ENCODE peak calls at places on chromosome 20, in seven cellular contexts. One of them, this sample, is unnamed.

GRCh38 chr20:64224344-64225165 is 31.0 kb upstream of the PCMTD2 start:
- DNase-seq in K562: no peak
- DNase-seq in A549: no peak
- DNase-seq in transverse colon: no peak
- DNase-seq in esophagus muscularis mucosa: no peak
- DNase-seq in SK-N-SH: no peak
- DNase-seq in stomach: no peak
- DNase-seq in this sample: no peak

GRCh38 chr20:25272223-25273000 is 24.5 kb downstream of the PYGB start:
- DNase-seq in K562: no peak
- DNase-seq in transverse colon: peak
- DNase-seq in SK-N-SH: no peak
- DNase-seq in esophagus muscularis mucosa: no peak
- DNase-seq in stomach: peak
- DNase-seq in A549: no peak
- DNase-seq in this sample: no peak

GRCh38 chr20:9040874-9041524 is 27.9 kb upstream of the PLCB4 start:
- DNase-seq in A549: no peak
- DNase-seq in SK-N-SH: no peak
- DNase-seq in K562: no peak
- DNase-seq in esophagus muscularis mucosa: no peak
- DNase-seq in transverse colon: no peak
- DNase-seq in stomach: no peak
- DNase-seq in this sample: no peak

GRCh38 chr20:47784599-47785320 is 521 bp downstream of the SULF2 start:
- DNase-seq in transverse colon: peak
- DNase-seq in K562: no peak
- DNase-seq in stomach: no peak
- DNase-seq in esophagus muscularis mucosa: no peak
- DNase-seq in SK-N-SH: peak
- DNase-seq in A549: peak
- DNase-seq in this sample: peak

GRCh38 chr20:64109390-64109747 is 2.0 kb upstream of the NPBWR2 start:
- DNase-seq in SK-N-SH: no peak
- DNase-seq in esophagus muscularis mucosa: no peak
- DNase-seq in K562: no peak
- DNase-seq in stomach: peak
- DNase-seq in A549: no peak
- DNase-seq in transverse colon: peak
- DNase-seq in this sample: no peak

GRCh38 chr20:49729780-49730179 is 16.1 kb upstream of the B4GALT5 start:
- DNase-seq in esophagus muscularis mucosa: no peak
- DNase-seq in stomach: no peak
- DNase-seq in A549: no peak
- DNase-seq in K562: no peak
- DNase-seq in SK-N-SH: no peak
- DNase-seq in transverse colon: no peak
- DNase-seq in this sample: no peak

GRCh38 chr20:32763202-32763999 is 1.2 kb downstream of the DNMT3B start:
- DNase-seq in transverse colon: no peak
- DNase-seq in A549: no peak
- DNase-seq in SK-N-SH: peak
- DNase-seq in esophagus muscularis mucosa: no peak
- DNase-seq in K562: peak
- DNase-seq in stomach: no peak
- DNase-seq in this sample: no peak

GRCh38 chr20:21286775-21287174 is 16.4 kb upstream of the XRN2 start:
- DNase-seq in SK-N-SH: no peak
- DNase-seq in esophagus muscularis mucosa: peak
- DNase-seq in A549: no peak
- DNase-seq in stomach: no peak
- DNase-seq in K562: no peak
- DNase-seq in transverse colon: no peak
- DNase-seq in this sample: no peak

GRCh38 chr20:12305555-12305954 is 387.9 kb downstream of the BTBD3 start:
- DNase-seq in esophagus muscularis mucosa: no peak
- DNase-seq in SK-N-SH: no peak
- DNase-seq in A549: no peak
- DNase-seq in transverse colon: no peak
- DNase-seq in stomach: no peak
- DNase-seq in K562: no peak
- DNase-seq in this sample: no peak

GRCh38 chr20:9532069-9532809 is 17.8 kb downstream of the LAMP5 start:
- DNase-seq in K562: no peak
- DNase-seq in SK-N-SH: peak
- DNase-seq in esophagus muscularis mucosa: peak
- DNase-seq in stomach: no peak
- DNase-seq in transverse colon: no peak
- DNase-seq in A549: no peak
- DNase-seq in this sample: no peak

GRCh38 chr20:33181482-33182093 is 13.6 kb downstream of the BPIFA2 start:
- DNase-seq in SK-N-SH: no peak
- DNase-seq in K562: no peak
- DNase-seq in esophagus muscularis mucosa: no peak
- DNase-seq in A549: no peak
- DNase-seq in stomach: no peak
- DNase-seq in transverse colon: no peak
- DNase-seq in this sample: no peak

GRCh38 chr20:20712004-20712473 is 405 bp downstream of the RALGAPA2 start:
- DNase-seq in esophagus muscularis mucosa: no peak
- DNase-seq in SK-N-SH: no peak
- DNase-seq in stomach: peak
- DNase-seq in A549: no peak
- DNase-seq in transverse colon: peak
- DNase-seq in K562: peak
- DNase-seq in this sample: no peak

GRCh38 chr20:2259731-2260130 is 36.1 kb upstream of the TGM3 start:
- DNase-seq in K562: no peak
- DNase-seq in stomach: no peak
- DNase-seq in esophagus muscularis mucosa: no peak
- DNase-seq in A549: no peak
- DNase-seq in transverse colon: no peak
- DNase-seq in SK-N-SH: no peak
- DNase-seq in this sample: no peak
- TF ChIP-seq EP300 in K562: no peak
- TF ChIP-seq EP300 in stomach: no peak
- TF ChIP-seq EP300 in esophagus muscularis mucosa: no peak
- TF ChIP-seq EP300 in A549: no peak
- TF ChIP-seq EP300 in transverse colon: no peak
- TF ChIP-seq EP300 in SK-N-SH: no peak
- TF ChIP-seq EP300 in this sample: no peak

GRCh38 chr20:45934587-45935415 is at the start of gene PCIF1:
- DNase-seq in K562: peak
- DNase-seq in esophagus muscularis mucosa: peak
- DNase-seq in SK-N-SH: peak
- DNase-seq in stomach: peak
- DNase-seq in transverse colon: peak
- DNase-seq in A549: peak
- DNase-seq in this sample: peak
- H3K27ac ChIP-seq in K562: peak
- H3K27ac ChIP-seq in esophagus muscularis mucosa: peak
- H3K27ac ChIP-seq in SK-N-SH: peak
- H3K27ac ChIP-seq in stomach: peak
- H3K27ac ChIP-seq in transverse colon: peak
- H3K27ac ChIP-seq in A549: peak
- H3K27ac ChIP-seq in this sample: peak

GRCh38 chr20:57294558-57294957 is 28.1 kb upstream of the BMP7 start:
- DNase-seq in stomach: no peak
- DNase-seq in esophagus muscularis mucosa: no peak
- DNase-seq in K562: no peak
- DNase-seq in A549: no peak
- DNase-seq in transverse colon: no peak
- DNase-seq in SK-N-SH: no peak
- DNase-seq in this sample: no peak
- TF ChIP-seq EP300 in stomach: no peak
- TF ChIP-seq EP300 in esophagus muscularis mucosa: no peak
- TF ChIP-seq EP300 in K562: no peak
- TF ChIP-seq EP300 in A549: no peak
- TF ChIP-seq EP300 in transverse colon: no peak
- TF ChIP-seq EP300 in SK-N-SH: no peak
- TF ChIP-seq EP300 in this sample: no peak

GRCh38 chr20:37355252-37356180 is 9.6 kb downstream of the SRC start:
- DNase-seq in stomach: no peak
- DNase-seq in SK-N-SH: peak
- DNase-seq in transverse colon: no peak
- DNase-seq in K562: no peak
- DNase-seq in esophagus muscularis mucosa: no peak
- DNase-seq in A549: no peak
- DNase-seq in this sample: no peak

GRCh38 chr20:37357481-37358365 is 11.8 kb downstream of the SRC start:
- DNase-seq in stomach: no peak
- DNase-seq in SK-N-SH: peak
- DNase-seq in transverse colon: no peak
- DNase-seq in A549: no peak
- DNase-seq in esophagus muscularis mucosa: no peak
- DNase-seq in K562: no peak
- DNase-seq in this sample: no peak

GRCh38 chr20:37356961-37357371 is 11.0 kb downstream of the SRC start:
- DNase-seq in SK-N-SH: peak
- DNase-seq in K562: no peak
- DNase-seq in transverse colon: no peak
- DNase-seq in stomach: no peak
- DNase-seq in A549: no peak
- DNase-seq in esophagus muscularis mucosa: no peak
- DNase-seq in this sample: no peak

GRCh38 chr20:37354210-37355195 is 8.6 kb downstream of the SRC start:
- DNase-seq in esophagus muscularis mucosa: no peak
- DNase-seq in K562: no peak
- DNase-seq in transverse colon: peak
- DNase-seq in A549: no peak
- DNase-seq in stomach: peak
- DNase-seq in SK-N-SH: peak
- DNase-seq in this sample: no peak

GRCh38 chr20:37356387-37356786 is 10.4 kb downstream of the SRC start:
- DNase-seq in stomach: peak
- DNase-seq in A549: peak
- DNase-seq in SK-N-SH: peak
- DNase-seq in K562: no peak
- DNase-seq in esophagus muscularis mucosa: no peak
- DNase-seq in transverse colon: peak
- DNase-seq in this sample: peak
- H3K27ac ChIP-seq in stomach: no peak
- H3K27ac ChIP-seq in A549: peak
- H3K27ac ChIP-seq in SK-N-SH: peak
- H3K27ac ChIP-seq in K562: no peak
- H3K27ac ChIP-seq in esophagus muscularis mucosa: peak
- H3K27ac ChIP-seq in transverse colon: peak
- H3K27ac ChIP-seq in this sample: no peak

GRCh38 chr20:39152742-39153141 is 190.6 kb downstream of the DHX35 start:
- DNase-seq in esophagus muscularis mucosa: no peak
- DNase-seq in K562: no peak
- DNase-seq in stomach: no peak
- DNase-seq in A549: no peak
- DNase-seq in SK-N-SH: no peak
- DNase-seq in transverse colon: no peak
- DNase-seq in this sample: no peak

GRCh38 chr20:39146394-39146793 is 184.2 kb downstream of the DHX35 start:
- DNase-seq in transverse colon: no peak
- DNase-seq in stomach: no peak
- DNase-seq in K562: no peak
- DNase-seq in SK-N-SH: no peak
- DNase-seq in esophagus muscularis mucosa: no peak
- DNase-seq in A549: no peak
- DNase-seq in this sample: no peak

GRCh38 chr20:39155996-39156395 is 193.9 kb downstream of the DHX35 start:
- DNase-seq in A549: no peak
- DNase-seq in esophagus muscularis mucosa: no peak
- DNase-seq in stomach: no peak
- DNase-seq in SK-N-SH: no peak
- DNase-seq in K562: no peak
- DNase-seq in transverse colon: no peak
- DNase-seq in this sample: no peak

DNA sequence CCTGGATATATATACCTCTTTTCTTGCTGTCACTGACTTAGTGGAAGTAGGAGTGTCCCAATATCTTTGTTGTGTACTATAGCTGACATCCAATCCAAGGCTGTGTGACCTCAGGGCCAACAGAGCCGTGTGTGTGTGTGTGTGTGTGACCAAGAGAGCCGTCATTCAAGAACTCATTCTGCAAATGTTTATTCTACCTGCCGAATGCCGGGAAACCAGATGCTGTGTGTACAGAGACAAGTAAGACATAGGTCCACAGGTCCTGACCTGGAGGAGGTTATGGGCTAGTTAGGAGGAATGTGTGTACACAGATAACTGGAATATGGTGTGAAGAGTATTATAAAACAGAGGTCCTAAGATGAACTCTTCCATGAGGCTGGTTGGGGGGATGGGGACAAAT is 190.0 kb downstream of the DHX35 start:
- DNase-seq in K562: no peak
- DNase-seq in transverse colon: no peak
- DNase-seq in A549: no peak
- DNase-seq in esophagus muscularis mucosa: no peak
- DNase-seq in stomach: no peak
- DNase-seq in SK-N-SH: no peak
- DNase-seq in this sample: no peak
- TF ChIP-seq EP300 in K562: no peak
- TF ChIP-seq EP300 in transverse colon: no peak
- TF ChIP-seq EP300 in A549: no peak
- TF ChIP-seq EP300 in esophagus muscularis mucosa: no peak
- TF ChIP-seq EP300 in stomach: no peak
- TF ChIP-seq EP300 in SK-N-SH: no peak
- TF ChIP-seq EP300 in this sample: no peak

GRCh38 chr20:15446373-15446772 is 1109.0 kb upstream of the FLRT3 start:
- DNase-seq in A549: no peak
- DNase-seq in SK-N-SH: no peak
- DNase-seq in transverse colon: no peak
- DNase-seq in K562: no peak
- DNase-seq in esophagus muscularis mucosa: no peak
- DNase-seq in stomach: no peak
- DNase-seq in this sample: no peak
- H3K27ac ChIP-seq in A549: no peak
- H3K27ac ChIP-seq in SK-N-SH: no peak
- H3K27ac ChIP-seq in transverse colon: no peak
- H3K27ac ChIP-seq in K562: no peak
- H3K27ac ChIP-seq in esophagus muscularis mucosa: no peak
- H3K27ac ChIP-seq in stomach: no peak
- H3K27ac ChIP-seq in this sample: no peak

GRCh38 chr20:44918761-44919160 is 8.9 kb downstream of the PABPC1L start:
- DNase-seq in A549: no peak
- DNase-seq in SK-N-SH: no peak
- DNase-seq in K562: no peak
- DNase-seq in transverse colon: no peak
- DNase-seq in esophagus muscularis mucosa: no peak
- DNase-seq in stomach: no peak
- DNase-seq in this sample: no peak
- TF ChIP-seq EP300 in A549: no peak
- TF ChIP-seq EP300 in SK-N-SH: no peak
- TF ChIP-seq EP300 in K562: no peak
- TF ChIP-seq EP300 in transverse colon: no peak
- TF ChIP-seq EP300 in esophagus muscularis mucosa: no peak
- TF ChIP-seq EP300 in stomach: no peak
- TF ChIP-seq EP300 in this sample: no peak

This sample was measured in tibial nerve.